ENCODE peak calls at places on chromosomes 6 and 20, in six cellular contexts. One of them, this sample, is unnamed. For H3K4me1, the result is how much of the 10 kb centered on the place peaks cover.

GRCh38 chr20:2509794-2510193 is 1.1 kb upstream of the ZNF343 start:
- DNase-seq in OCI-LY7: no peak
- DNase-seq in tibial nerve: no peak
- DNase-seq in ascending aorta: no peak
- DNase-seq in CD8-positive, alpha-beta memory T cell: no peak
- DNase-seq in ovary: no peak
- DNase-seq in this sample: no peak

GRCh38 chr6:3299221-3299620 is 40.5 kb downstream of the PSMG4 start:
- DNase-seq in ascending aorta: no peak
- DNase-seq in OCI-LY7: no peak
- DNase-seq in CD8-positive, alpha-beta memory T cell: no peak
- DNase-seq in ovary: peak
- DNase-seq in tibial nerve: no peak
- DNase-seq in this sample: no peak

GRCh38 chr6:73515204-73516101 is 5.4 kb downstream of the EEF1A1 start:
- DNase-seq in tibial nerve: peak
- DNase-seq in ovary: peak
- DNase-seq in OCI-LY7: peak
- DNase-seq in CD8-positive, alpha-beta memory T cell: peak
- DNase-seq in ascending aorta: no peak
- DNase-seq in this sample: no peak

GRCh38 chr20:325889-326644 is 715 bp downstream of the SOX12 start:
- DNase-seq in ascending aorta: no peak
- DNase-seq in ovary: peak
- DNase-seq in tibial nerve: no peak
- DNase-seq in CD8-positive, alpha-beta memory T cell: peak
- DNase-seq in OCI-LY7: peak
- DNase-seq in this sample: peak

GRCh38 chr6:123193298-123193697 is 197.3 kb downstream of the CLVS2 start:
- DNase-seq in OCI-LY7: no peak
- DNase-seq in ascending aorta: no peak
- DNase-seq in tibial nerve: no peak
- DNase-seq in ovary: no peak
- DNase-seq in CD8-positive, alpha-beta memory T cell: no peak
- DNase-seq in this sample: no peak

GRCh38 chr20:56843817-56844216 is 214.7 kb downstream of the TFAP2C start:
- DNase-seq in ovary: no peak
- DNase-seq in tibial nerve: no peak
- DNase-seq in OCI-LY7: no peak
- DNase-seq in CD8-positive, alpha-beta memory T cell: no peak
- DNase-seq in ascending aorta: no peak
- DNase-seq in this sample: no peak

GRCh38 chr6:165961236-165961751 is 206.4 kb downstream of the TBXT start:
- DNase-seq in tibial nerve: no peak
- DNase-seq in ascending aorta: no peak
- DNase-seq in ovary: no peak
- DNase-seq in OCI-LY7: no peak
- DNase-seq in CD8-positive, alpha-beta memory T cell: no peak
- DNase-seq in this sample: no peak

GRCh38 chr6:75116946-75117345 is 88.9 kb downstream of the COL12A1 start:
- DNase-seq in tibial nerve: no peak
- DNase-seq in ascending aorta: no peak
- DNase-seq in OCI-LY7: no peak
- DNase-seq in CD8-positive, alpha-beta memory T cell: no peak
- DNase-seq in ovary: no peak
- DNase-seq in this sample: no peak

GRCh38 chr6:141548969-141549368 is 583.8 kb upstream of the GJE1 start:
- DNase-seq in ovary: no peak
- DNase-seq in tibial nerve: no peak
- DNase-seq in CD8-positive, alpha-beta memory T cell: no peak
- DNase-seq in OCI-LY7: no peak
- DNase-seq in ascending aorta: no peak
- DNase-seq in this sample: no peak

GRCh38 chr6:126181173-126181741 is 158.7 kb upstream of the CENPW start:
- DNase-seq in tibial nerve: no peak
- DNase-seq in ovary: no peak
- DNase-seq in ascending aorta: no peak
- DNase-seq in CD8-positive, alpha-beta memory T cell: no peak
- DNase-seq in OCI-LY7: no peak
- DNase-seq in this sample: no peak

GRCh38 chr20:35742741-35743523 is 872 bp upstream of the RBM39 start:
- DNase-seq in CD8-positive, alpha-beta memory T cell: no peak
- DNase-seq in tibial nerve: peak
- DNase-seq in ovary: no peak
- DNase-seq in OCI-LY7: peak
- DNase-seq in ascending aorta: no peak
- DNase-seq in this sample: no peak

GRCh38 chr20:51094221-51094620 is 71.3 kb upstream of the KCNG1 start:
- DNase-seq in OCI-LY7: no peak
- DNase-seq in ovary: no peak
- DNase-seq in ascending aorta: no peak
- DNase-seq in CD8-positive, alpha-beta memory T cell: no peak
- DNase-seq in tibial nerve: no peak
- DNase-seq in this sample: no peak

GRCh38 chr6:52310932-52311331 is 26.4 kb upstream of the MCM3 start:
- DNase-seq in tibial nerve: peak
- DNase-seq in CD8-positive, alpha-beta memory T cell: no peak
- DNase-seq in OCI-LY7: no peak
- DNase-seq in ovary: no peak
- DNase-seq in ascending aorta: no peak
- DNase-seq in this sample: no peak

GRCh38 chr6:132070356-132070755 is 119.2 kb upstream of the CCN2 start:
- DNase-seq in CD8-positive, alpha-beta memory T cell: no peak
- DNase-seq in ascending aorta: no peak
- DNase-seq in ovary: no peak
- DNase-seq in OCI-LY7: peak
- DNase-seq in tibial nerve: no peak
- DNase-seq in this sample: no peak

GRCh38 chr20:49545572-49545971 is 22.4 kb downstream of the PTGIS start:
- DNase-seq in CD8-positive, alpha-beta memory T cell: no peak
- DNase-seq in ascending aorta: no peak
- DNase-seq in tibial nerve: no peak
- DNase-seq in OCI-LY7: peak
- DNase-seq in ovary: no peak
- DNase-seq in this sample: no peak

GRCh38 chr6:162147281-162147680 is 580.3 kb downstream of the PRKN start:
- DNase-seq in ovary: no peak
- DNase-seq in ascending aorta: no peak
- DNase-seq in tibial nerve: no peak
- DNase-seq in OCI-LY7: no peak
- DNase-seq in CD8-positive, alpha-beta memory T cell: no peak
- DNase-seq in this sample: no peak

GRCh38 chr6:36581716-36582115 is 12.4 kb upstream of the SRSF3 start:
- DNase-seq in ascending aorta: no peak
- DNase-seq in ovary: no peak
- DNase-seq in tibial nerve: no peak
- DNase-seq in CD8-positive, alpha-beta memory T cell: no peak
- DNase-seq in OCI-LY7: no peak
- DNase-seq in this sample: no peak

GRCh38 chr6:43113431-43114260 is 37.5 kb downstream of the PTK7 start:
- DNase-seq in CD8-positive, alpha-beta memory T cell: no peak
- DNase-seq in tibial nerve: no peak
- DNase-seq in OCI-LY7: no peak
- DNase-seq in ovary: no peak
- DNase-seq in ascending aorta: no peak
- DNase-seq in this sample: no peak

GRCh38 chr20:34112600-34113061 is 588 bp upstream of the EIF2S2 start:
- DNase-seq in OCI-LY7: no peak
- DNase-seq in CD8-positive, alpha-beta memory T cell: no peak
- DNase-seq in tibial nerve: peak
- DNase-seq in ascending aorta: no peak
- DNase-seq in ovary: peak
- DNase-seq in this sample: no peak

GRCh38 chr20:15937179-15937578 is 636.1 kb downstream of the KIF16B start:
- DNase-seq in CD8-positive, alpha-beta memory T cell: no peak
- DNase-seq in ovary: no peak
- DNase-seq in OCI-LY7: peak
- DNase-seq in ascending aorta: no peak
- DNase-seq in tibial nerve: no peak
- DNase-seq in this sample: no peak
- H3K4me3 ChIP-seq in CD8-positive, alpha-beta memory T cell: no peak
- H3K4me3 ChIP-seq in ovary: no peak
- H3K4me3 ChIP-seq in OCI-LY7: no peak
- H3K4me3 ChIP-seq in ascending aorta: no peak
- H3K4me3 ChIP-seq in tibial nerve: no peak
- H3K4me3 ChIP-seq in this sample: no peak

GRCh38 chr20:17869295-17869994 is 99.1 kb downstream of the SNX5 start:
- DNase-seq in ovary: peak
- DNase-seq in OCI-LY7: no peak
- DNase-seq in tibial nerve: no peak
- DNase-seq in CD8-positive, alpha-beta memory T cell: no peak
- DNase-seq in ascending aorta: no peak
- DNase-seq in this sample: no peak
- H3K4me1 ChIP-seq in ovary: under half
- H3K4me1 ChIP-seq in OCI-LY7: under half
- H3K4me1 ChIP-seq in tibial nerve: under half
- H3K4me1 ChIP-seq in CD8-positive, alpha-beta memory T cell: under half
- H3K4me1 ChIP-seq in ascending aorta: under half
- H3K4me1 ChIP-seq in this sample: under half

DNA sequence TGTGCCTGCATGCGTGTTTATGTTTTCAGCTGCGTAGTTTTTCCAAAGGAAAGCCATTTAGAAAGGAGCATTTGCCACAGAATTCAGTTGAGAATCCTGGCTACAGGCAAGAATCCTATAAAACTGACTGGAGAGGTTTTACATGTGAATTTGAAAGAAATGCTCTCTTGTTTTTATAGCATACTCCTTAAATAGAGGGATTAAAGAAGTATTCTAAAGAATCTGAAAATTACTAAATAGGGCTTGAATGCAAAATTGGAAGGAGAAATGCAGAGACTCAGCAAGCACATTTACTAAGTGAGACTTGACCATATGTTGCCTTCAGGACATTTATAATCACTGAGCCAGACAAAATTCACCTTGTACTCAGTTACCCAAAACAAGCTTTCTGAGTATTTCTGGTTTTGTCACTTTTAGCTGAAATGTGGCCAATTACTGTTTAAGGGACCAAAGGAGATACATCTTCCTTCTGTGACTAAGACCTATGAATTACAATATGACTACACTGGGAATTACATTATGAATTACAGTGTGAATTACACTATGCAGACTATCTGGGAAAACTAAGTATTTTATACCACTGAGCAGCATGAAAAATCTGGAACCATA is 107.4 kb upstream of the ASCC3 start:
- DNase-seq in ovary: no peak
- DNase-seq in OCI-LY7: no peak
- DNase-seq in tibial nerve: no peak
- DNase-seq in CD8-positive, alpha-beta memory T cell: no peak
- DNase-seq in ascending aorta: no peak
- DNase-seq in this sample: no peak
- H3K4me3 ChIP-seq in ovary: no peak
- H3K4me3 ChIP-seq in OCI-LY7: no peak
- H3K4me3 ChIP-seq in tibial nerve: no peak
- H3K4me3 ChIP-seq in CD8-positive, alpha-beta memory T cell: no peak
- H3K4me3 ChIP-seq in ascending aorta: no peak
- H3K4me3 ChIP-seq in this sample: no peak

DNA sequence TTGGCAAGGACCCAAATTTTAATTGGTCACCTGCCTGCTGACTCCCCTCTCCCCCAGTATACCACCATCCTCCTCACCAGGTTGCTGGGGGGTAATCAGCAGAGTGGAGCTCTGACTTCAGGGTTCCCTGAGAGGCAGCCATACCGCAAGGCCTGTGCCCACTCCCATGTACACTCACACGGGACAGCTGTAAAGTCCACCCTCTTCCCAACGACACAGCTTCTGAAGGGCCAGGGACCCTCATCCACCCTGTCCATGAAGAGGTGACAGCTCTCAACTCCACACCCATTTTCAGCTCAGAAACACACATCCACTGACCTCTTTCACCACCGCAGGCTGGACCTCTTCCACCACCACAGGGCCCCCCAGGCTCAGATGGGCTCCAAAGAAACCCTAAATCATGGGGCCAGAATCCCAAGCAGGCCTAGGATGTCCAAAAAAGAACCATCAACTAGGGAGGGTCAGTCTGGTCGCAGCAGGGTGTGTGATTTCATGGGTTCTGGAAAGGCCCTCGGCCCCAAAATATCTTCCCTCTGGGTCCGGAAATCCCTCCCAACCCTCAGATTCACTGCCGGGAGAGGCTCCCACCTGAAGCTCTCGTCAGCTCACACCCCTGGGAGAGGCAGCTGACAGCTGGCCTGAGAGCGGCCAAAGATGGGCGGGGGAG is 29.9 kb downstream of the TFEB start:
- DNase-seq in tibial nerve: no peak
- DNase-seq in ovary: no peak
- DNase-seq in ascending aorta: no peak
- DNase-seq in CD8-positive, alpha-beta memory T cell: no peak
- DNase-seq in OCI-LY7: no peak
- DNase-seq in this sample: no peak
- H3K4me1 ChIP-seq in tibial nerve: under half
- H3K4me1 ChIP-seq in ovary: under half
- H3K4me1 ChIP-seq in ascending aorta: under half
- H3K4me1 ChIP-seq in CD8-positive, alpha-beta memory T cell: under half
- H3K4me1 ChIP-seq in OCI-LY7: half or more
- H3K4me1 ChIP-seq in this sample: under half

GRCh38 chr6:143451531-143451930 is 926 bp downstream of the PEX3 start:
- DNase-seq in OCI-LY7: no peak
- DNase-seq in ascending aorta: no peak
- DNase-seq in ovary: no peak
- DNase-seq in CD8-positive, alpha-beta memory T cell: no peak
- DNase-seq in tibial nerve: no peak
- DNase-seq in this sample: no peak
- H3K4me3 ChIP-seq in OCI-LY7: peak
- H3K4me3 ChIP-seq in ascending aorta: peak
- H3K4me3 ChIP-seq in ovary: peak
- H3K4me3 ChIP-seq in CD8-positive, alpha-beta memory T cell: peak
- H3K4me3 ChIP-seq in tibial nerve: peak
- H3K4me3 ChIP-seq in this sample: peak

GRCh38 chr6:7165002-7165735 is 57.4 kb downstream of the RREB1 start:
- DNase-seq in ovary: no peak
- DNase-seq in CD8-positive, alpha-beta memory T cell: no peak
- DNase-seq in ascending aorta: no peak
- DNase-seq in tibial nerve: no peak
- DNase-seq in OCI-LY7: no peak
- DNase-seq in this sample: no peak

GRCh38 chr6:7163661-7164071 is 55.9 kb downstream of the RREB1 start:
- DNase-seq in CD8-positive, alpha-beta memory T cell: no peak
- DNase-seq in tibial nerve: no peak
- DNase-seq in ascending aorta: no peak
- DNase-seq in ovary: no peak
- DNase-seq in OCI-LY7: no peak
- DNase-seq in this sample: no peak

GRCh38 chr6:7166410-7167293 is 58.9 kb downstream of the RREB1 start:
- DNase-seq in CD8-positive, alpha-beta memory T cell: no peak
- DNase-seq in tibial nerve: no peak
- DNase-seq in ovary: no peak
- DNase-seq in OCI-LY7: no peak
- DNase-seq in ascending aorta: no peak
- DNase-seq in this sample: no peak

GRCh38 chr6:7165736-7166296 is 58.1 kb downstream of the RREB1 start:
- DNase-seq in OCI-LY7: no peak
- DNase-seq in CD8-positive, alpha-beta memory T cell: no peak
- DNase-seq in tibial nerve: no peak
- DNase-seq in ascending aorta: no peak
- DNase-seq in ovary: no peak
- DNase-seq in this sample: no peak

GRCh38 chr6:7164536-7165001 is 56.8 kb downstream of the RREB1 start:
- DNase-seq in ovary: no peak
- DNase-seq in ascending aorta: no peak
- DNase-seq in CD8-positive, alpha-beta memory T cell: no peak
- DNase-seq in OCI-LY7: no peak
- DNase-seq in tibial nerve: no peak
- DNase-seq in this sample: no peak
- H3K4me1 ChIP-seq in ovary: under half
- H3K4me1 ChIP-seq in ascending aorta: under half
- H3K4me1 ChIP-seq in CD8-positive, alpha-beta memory T cell: under half
- H3K4me1 ChIP-seq in OCI-LY7: under half
- H3K4me1 ChIP-seq in tibial nerve: under half
- H3K4me1 ChIP-seq in this sample: under half

GRCh38 chr20:32518593-32519366 is 66.4 kb downstream of the NOL4L start:
- DNase-seq in OCI-LY7: no peak
- DNase-seq in ovary: no peak
- DNase-seq in tibial nerve: no peak
- DNase-seq in ascending aorta: no peak
- DNase-seq in CD8-positive, alpha-beta memory T cell: peak
- DNase-seq in this sample: peak
- H3K4me3 ChIP-seq in OCI-LY7: no peak
- H3K4me3 ChIP-seq in ovary: no peak
- H3K4me3 ChIP-seq in tibial nerve: no peak
- H3K4me3 ChIP-seq in ascending aorta: no peak
- H3K4me3 ChIP-seq in CD8-positive, alpha-beta memory T cell: no peak
- H3K4me3 ChIP-seq in this sample: no peak

This sample was measured in RWPE2.